ENCODE peak calls at places on chromosomes 4 and X, in ten cellular contexts. L is PC-3, H is NAMALWA, U is stomach, N is Kasumi-1, F is SW480, O is left ventricle myocardium inferior, B is GM06990, A is GM12865, Z is brain microvascular endothelial cell. Q is an unnamed sample.

GRCh38 chr4:79358438-79358837 is 32.6 kb upstream of the NAA11 start:
- DNase-seq in L (no peak), H (no peak), U (no peak), N (no peak), F (no peak), O (no peak), B (no peak), A (no peak), Z (no peak), Q (no peak)

GRCh38 chr4:1711055-1711905 is 839 bp downstream of the SLBP start:
- DNase-seq in L (peak; percentile 5), H (peak; percentile 47), U (peak; percentile 52), N (no peak), F (no peak), O (peak; percentile 50), B (peak; percentile 68), A (peak; percentile 56), Z (peak; percentile 44), Q (no peak)

GRCh38 chrX:78658851-78659744 is at the start of gene RTL3:
- DNase-seq in L (peak; percentile 73), H (no peak), U (no peak), N (peak; percentile 1), F (no peak), O (no peak), B (no peak), A (peak; percentile 38), Z (peak; percentile 56), Q (no peak)

GRCh38 chr4:188986271-188986689 is 847.0 kb downstream of the TRIML1 start:
- DNase-seq in L (peak; percentile 75), H (no peak), U (no peak), N (no peak), F (no peak), O (no peak), B (no peak), A (no peak), Z (peak; percentile 57), Q (no peak)

GRCh38 chrX:71652405-71652804 is 14.9 kb upstream of the LOC101059915 start:
- DNase-seq in L (peak; percentile 72), H (peak; percentile 73), U (peak; percentile 52), N (peak; percentile 52), F (peak; percentile 66), O (no peak), B (no peak), A (peak; percentile 71), Z (peak; percentile 56), Q (no peak)

GRCh38 chrX:68112321-68112720 is 321.0 kb downstream of the OPHN1 start:
- DNase-seq in L (peak; percentile 2), H (no peak), U (no peak), N (no peak), F (peak; percentile 5), O (no peak), B (no peak), A (no peak), Z (peak; percentile 0), Q (no peak)

GRCh38 chr4:174591243-174592021 is 69.1 kb upstream of the HPGD start:
- DNase-seq in L (no peak), H (peak; percentile 26), U (no peak), N (peak; percentile 87), F (no peak), O (no peak), B (peak; percentile 18), A (peak; percentile 40), Z (no peak), Q (no peak)

GRCh38 chr4:6364146-6364545 is 94.5 kb downstream of the WFS1 start:
- DNase-seq in L (no peak), H (no peak), U (no peak), N (no peak), F (no peak), O (peak; percentile 9), B (no peak), A (no peak), Z (no peak), Q (no peak)

GRCh38 chr4:186904104-186904503 is 180.4 kb upstream of the FAT1 start:
- DNase-seq in L (peak; percentile 71), H (no peak), U (no peak), N (no peak), F (no peak), O (no peak), B (no peak), A (no peak), Z (peak; percentile 77), Q (no peak)

GRCh38 chr4:78481180-78481579 is 70.4 kb upstream of the ANXA3 start:
- DNase-seq in L (no peak), H (no peak), U (no peak), N (no peak), F (no peak), O (no peak), B (no peak), A (no peak), Z (peak; percentile 48), Q (no peak)